ENCODE peak calls at places on chromosomes 16 and 17, in six cellular contexts. B is endothelial cell; I is mesendoderm; P is naive thymus-derived CD8-positive, alpha-beta T cell; A is pancreas; O is HFFc6. Q is an unnamed sample.

GRCh38 chr16:85308585-85309540 is 196.6 kb upstream of the CIBAR2 start:
- DNase-seq in P (no peak), O (no peak), I (no peak), A (no peak), B (no peak), Q (no peak)

GRCh38 chr16:73172621-73173312 is 124.8 kb upstream of the ZFHX3 start:
- DNase-seq in P (no peak), I (peak; percentile 80), O (peak; percentile 90), B (no peak), A (peak; percentile 88), Q (peak; percentile 65)

GRCh38 chr16:17258848-17259713 is 211.7 kb downstream of the XYLT1 start:
- DNase-seq in B (no peak), A (no peak), I (peak; percentile 26), O (no peak), P (no peak), Q (no peak)

GRCh38 chr17:50130778-50131317 is 888 bp upstream of the SAMD14 start:
- DNase-seq in A (no peak), B (no peak), O (no peak), P (no peak), I (peak; percentile 74), Q (no peak)

GRCh38 chr16:56859636-56860035 is 5.4 kb upstream of the SLC12A3 start:
- DNase-seq in O (no peak), P (no peak), I (no peak), B (no peak), A (no peak), Q (no peak)

GRCh38 chr16:72856797-72857196 is 191.1 kb downstream of the ZFHX3 start:
- DNase-seq in I (peak; percentile 54), P (no peak), B (peak; percentile 33), A (no peak), O (no peak), Q (no peak)

GRCh38 chr17:752620-753219 is 656 bp upstream of the GEMIN4 start:
- DNase-seq in B (no peak), P (no peak), A (peak; percentile 79), O (no peak), I (peak; percentile 56), Q (peak; percentile 51)

GRCh38 chr16:51409001-51409675 is 258.1 kb upstream of the SALL1 start:
- DNase-seq in B (no peak), O (no peak), P (no peak), I (no peak), A (no peak), Q (no peak)

GRCh38 chr16:70679653-70680494 is 6.0 kb downstream of the MTSS2 start:
- DNase-seq in O (no peak), I (peak; percentile 61), A (peak; percentile 28), B (peak; percentile 64), P (no peak), Q (no peak)

GRCh38 chr17:41695954-41696720 is 7.5 kb downstream of the EIF1 start:
- DNase-seq in B (peak; percentile 68), P (peak; percentile 90), A (peak; percentile 71), I (peak; percentile 73), O (peak; percentile 81), Q (peak; percentile 85)

GRCh38 chr16:58098207-58099096 is 30.7 kb downstream of the CFAP20 start:
- DNase-seq in A (no peak), O (peak; percentile 68), B (no peak), I (peak; percentile 51), P (no peak), Q (no peak)

GRCh38 chr17:3773511-3773910 is 27.5 kb downstream of the ITGAE start:
- DNase-seq in P (no peak), A (no peak), O (peak; percentile 46), B (no peak), I (peak; percentile 41), Q (no peak)

GRCh38 chr16:3618782-3619166 is 7.4 kb upstream of the SLX4 start:
- DNase-seq in I (no peak), A (no peak), P (no peak), B (no peak), O (no peak), Q (no peak)

Q was measured in HAP-1.